ENCODE peak calls at places on chromosome 13, in four cellular contexts. D is tibial nerve, N is thyroid gland, V is suprapubic skin. O is an unnamed sample.

GRCh38 chr13:76976488-76976887 is 15.4 kb upstream of the CLN5 start:
- DNase-seq in D (no peak), N (no peak), V (no peak), O (no peak)

GRCh38 chr13:97600438-97601080 is 166.6 kb downstream of the RAP2A start:
- DNase-seq in D (no peak), N (no peak), V (no peak), O (no peak)

GRCh38 chr13:29760561-29760960 is 89.9 kb downstream of the UBL3 start:
- DNase-seq in D (no peak), N (no peak), V (no peak), O (no peak)

GRCh38 chr13:85347251-85347650 is 452.0 kb downstream of the SLITRK6 start:
- DNase-seq in D (no peak), N (no peak), V (no peak), O (no peak)

GRCh38 chr13:98879127-98879520 is 98.7 kb downstream of the DOCK9 start:
- DNase-seq in D (no peak), N (no peak), V (no peak), O (no peak)

GRCh38 chr13:20814224-20814910 is 40.6 kb upstream of the EEF1AKMT1 start:
- DNase-seq in D (peak; percentile 70), N (peak; percentile 92), V (peak; percentile 87), O (peak; percentile 91)

GRCh38 chr13:102138635-102139225 is 263.1 kb downstream of the FGF14 start:
- DNase-seq in D (no peak), N (no peak), V (no peak), O (no peak)

GRCh38 chr13:41017744-41018582 is 1.2 kb downstream of the ELF1 start:
- DNase-seq in D (no peak), N (no peak), V (no peak), O (no peak)

GRCh38 chr13:113489549-113490495 is 689 bp downstream of the DCUN1D2 start:
- DNase-seq in D (no peak), N (peak; percentile 27), V (no peak), O (peak; percentile 46)

GRCh38 chr13:98103531-98103930 is 39.4 kb upstream of the FARP1 start:
- DNase-seq in D (no peak), N (no peak), V (no peak), O (no peak)

GRCh38 chr13:40589285-40590109 is 76.9 kb downstream of the FOXO1 start:
- DNase-seq in D (no peak), N (no peak), V (no peak), O (no peak)

GRCh38 chr13:44703371-44703770 is 127.2 kb upstream of the TSC22D1 start:
- DNase-seq in D (no peak), N (no peak), V (no peak), O (no peak)

GRCh38 chr13:90477194-90477593 is 870.3 kb upstream of the MIR17HG start:
- DNase-seq in D (no peak), N (no peak), V (no peak), O (no peak)

GRCh38 chr13:99307648-99308339 is 595 bp upstream of the GPR183 start:
- DNase-seq in D (no peak), N (peak; percentile 81), V (no peak), O (no peak)

GRCh38 chr13:19052931-19053330 is 128.7 kb downstream of the TUBA3C start:
- DNase-seq in D (no peak), N (no peak), V (peak; percentile 74), O (no peak)

GRCh38 chr13:98386632-98387031 is 190.3 kb downstream of the STK24 start:
- DNase-seq in D (no peak), N (no peak), V (no peak), O (no peak)

GRCh38 chr13:114142640-114143490 is 10.4 kb upstream of the RASA3 start:
- DNase-seq in D (no peak), N (no peak), V (no peak), O (no peak)

GRCh38 chr13:98738213-98738612 is 14.3 kb downstream of the SLC15A1 start:
- DNase-seq in D (no peak), N (no peak), V (no peak), O (no peak)

GRCh38 chr13:74550039-74550438 is 415.8 kb upstream of the KLF12 start:
- DNase-seq in D (no peak), N (no peak), V (no peak), O (no peak)

GRCh38 chr13:46010148-46010547 is 42.4 kb downstream of the ZC3H13 start:
- DNase-seq in D (no peak), N (no peak), V (no peak), O (no peak)

GRCh38 chr13:19090495-19090894 is 91.1 kb downstream of the TUBA3C start:
- DNase-seq in D (no peak), N (no peak), V (no peak), O (no peak)

GRCh38 chr13:44618326-44618725 is 42.2 kb upstream of the TSC22D1 start:
- DNase-seq in D (no peak), N (no peak), V (no peak), O (no peak)

GRCh38 chr13:74074723-74075122 is 59.5 kb downstream of the KLF12 start:
- DNase-seq in D (no peak), N (no peak), V (no peak), O (no peak)

GRCh38 chr13:37981932-37982331 is 112.4 kb upstream of the TRPC4 start:
- DNase-seq in D (no peak), N (no peak), V (no peak), O (no peak)

GRCh38 chr13:49421391-49421790 is 22.5 kb downstream of the CAB39L start:
- DNase-seq in D (no peak), N (peak; percentile 16), V (no peak), O (no peak)

GRCh38 chr13:101425156-101425471 is 8.8 kb upstream of the NALCN start:
- DNase-seq in D (no peak), N (no peak), V (no peak), O (no peak)

GRCh38 chr13:113814435-113814821 is 49.4 kb downstream of the GAS6 start:
- DNase-seq in D (no peak), N (peak; percentile 71), V (no peak), O (no peak)

GRCh38 chr13:113597386-113598080 is 13.0 kb downstream of the TFDP1 start:
- DNase-seq in D (no peak), N (no peak), V (peak; percentile 35), O (peak; percentile 62)

DNA sequence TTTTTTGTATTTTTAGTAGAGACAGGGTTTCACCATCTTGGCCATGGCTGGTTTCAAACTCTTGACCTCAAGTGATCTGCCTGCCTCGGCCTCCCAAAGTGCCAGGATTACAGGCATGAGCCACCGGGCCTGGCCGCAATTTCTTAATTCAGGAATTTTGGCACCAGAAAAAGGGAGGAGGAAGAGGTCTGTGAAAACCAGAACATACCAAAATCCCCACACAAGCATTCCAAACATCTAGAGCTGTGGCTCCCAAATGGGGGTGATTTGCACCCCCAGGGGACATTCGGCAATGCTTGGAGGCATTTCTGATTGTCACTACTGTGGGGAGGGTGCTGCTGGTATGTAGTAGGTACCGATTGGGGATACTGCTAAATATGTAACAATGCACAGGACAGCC is 40.2 kb upstream of the ABCC4 start:
- DNase-seq in D (no peak), N (no peak), V (no peak), O (no peak)
- H3K4me1 ChIP-seq in D (no peaks in the 10 kb centered on the region), N (no peaks in the 10 kb centered on the region), V (no peaks in the 10 kb centered on the region), O (no peaks in the 10 kb centered on the region)

GRCh38 chr13:27619093-27619705 is 1.1 kb downstream of the LNX2 start:
- DNase-seq in D (no peak), N (peak; percentile 20), V (no peak), O (no peak)
- TF ChIP-seq POLR2A in D (no peak), N (peak; percentile 59), V (no peak), O (no peak)

GRCh38 chr13:30808600-30808999 is 73.3 kb downstream of the ALOX5AP start:
- DNase-seq in D (no peak), N (no peak), V (no peak), O (no peak)
- TF ChIP-seq CTCF in D (no peak), N (no peak), V (no peak), O (no peak)

GRCh38 chr13:22487932-22488331 is 692.8 kb upstream of the SGCG start:
- DNase-seq in D (no peak), N (no peak), V (no peak), O (no peak)
- H3K4me1 ChIP-seq in D (no peaks in the 10 kb centered on the region), N (no peaks in the 10 kb centered on the region), V (peaks cover 5% of the 10 kb centered on the region), O (no peaks in the 10 kb centered on the region)

GRCh38 chr13:52454459-52454824 is 836 bp upstream of the CKAP2 start:
- DNase-seq in D (no peak), N (no peak), V (no peak), O (no peak)

GRCh38 chr13:52455677-52456041 is 381 bp downstream of the CKAP2 start:
- DNase-seq in D (no peak), N (peak; percentile 73), V (peak; percentile 87), O (peak; percentile 74)

GRCh38 chr13:52450793-52451116 is 321 bp upstream of the VPS36 start:
- DNase-seq in D (no peak), N (no peak), V (no peak), O (no peak)

GRCh38 chr13:52452470-52452869 is 2.0 kb upstream of the VPS36 start:
- DNase-seq in D (no peak), N (no peak), V (no peak), O (no peak)

DNA sequence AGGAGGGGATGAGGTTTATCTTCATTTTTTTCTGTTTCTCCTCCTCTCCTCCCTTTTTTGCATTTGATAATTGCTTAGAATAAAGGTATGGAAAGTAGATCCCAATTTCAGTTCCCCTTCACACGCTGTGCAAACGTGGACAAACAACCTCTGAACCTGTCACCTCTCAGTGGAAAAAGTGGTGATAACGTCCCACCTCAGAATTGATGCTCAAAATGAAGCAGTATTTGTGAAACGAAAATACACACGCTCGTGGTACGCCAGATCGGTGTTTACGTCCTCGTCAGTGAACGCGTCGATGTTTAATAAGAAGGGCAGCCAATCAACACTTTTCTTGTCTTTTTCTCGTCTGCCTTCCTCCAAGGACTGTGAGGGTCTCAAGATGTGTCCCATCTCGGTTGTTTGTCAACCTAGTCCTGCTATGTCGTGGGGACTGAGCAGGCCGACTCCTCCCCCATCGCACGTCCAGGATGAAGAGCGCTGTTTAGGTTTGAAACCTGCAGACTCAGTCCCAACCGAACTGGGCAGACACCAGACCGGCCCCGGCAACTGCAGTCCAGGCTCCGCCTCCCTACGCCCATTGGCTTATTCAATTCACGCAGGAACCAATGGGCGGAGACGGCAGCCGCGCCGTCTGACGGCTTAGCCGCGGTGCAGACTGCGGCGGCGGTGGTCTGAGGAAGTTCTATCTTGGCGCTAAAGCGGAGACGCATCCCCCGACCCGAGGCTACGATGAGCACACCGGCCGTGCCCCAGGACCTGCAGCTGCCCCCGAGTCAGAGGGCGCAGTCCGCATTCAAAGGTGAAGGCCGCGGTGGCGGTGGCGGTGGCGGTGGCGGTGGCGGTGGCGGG is at the start of gene CKAP2:
- DNase-seq in D (peak; percentile 88), N (peak; percentile 97), V (peak; percentile 97), O (peak; percentile 93)
- TF ChIP-seq POLR2A in D (peak; percentile 38), N (peak; percentile 90), V (no peak), O (peak; percentile 96)

GRCh38 chr13:53405616-53406015 is 377.0 kb downstream of the OLFM4 start:
- DNase-seq in D (no peak), N (no peak), V (no peak), O (no peak)
- TF ChIP-seq CTCF in D (no peak), N (no peak), V (no peak), O (no peak)

O was measured in adrenal gland.